ENCODE peak calls at places on chromosomes 2 and 18, in eight cellular contexts. A is fibroblast of lung, P is adrenal gland, W is SK-N-SH, G is left lung, J is heart right ventricle, R is uterus, O is keratinocyte. B is an unnamed sample. For H3K4me1, the result is how much of the 10 kb centered on the place peaks cover.

GRCh38 chr2:238967978-238968360 is 120.1 kb downstream of the TWIST2 start:
- DNase-seq in W (no peak), R (no peak), G (no peak), A (no peak), P (no peak), O (no peak), J (no peak), B (no peak)

GRCh38 chr2:8424997-8425900 is 256.6 kb upstream of the ID2 start:
- DNase-seq in G (no peak), A (no peak), O (no peak), W (no peak), J (no peak), P (no peak), R (no peak), B (no peak)

GRCh38 chr18:26487437-26487836 is 60.9 kb downstream of the KCTD1 start:
- DNase-seq in G (no peak), A (peak), O (peak), P (no peak), R (no peak), J (no peak), W (no peak), B (no peak)

GRCh38 chr2:230893338-230893737 is 28.6 kb downstream of the ITM2C start:
- DNase-seq in J (no peak), R (no peak), G (no peak), P (no peak), A (no peak), W (peak), O (no peak), B (no peak)

GRCh38 chr2:27702302-27702701 is 38.6 kb downstream of the SLC4A1AP start:
- DNase-seq in R (no peak), P (no peak), G (no peak), J (no peak), W (no peak), O (no peak), A (no peak), B (no peak)

GRCh38 chr2:38982497-38982896 is 92.8 kb downstream of the ARHGEF33 start:
- DNase-seq in O (no peak), P (no peak), W (no peak), G (no peak), A (no peak), R (no peak), J (no peak), B (no peak)

GRCh38 chr2:122737429-122738077 is 982.1 kb downstream of the TSN start:
- DNase-seq in J (no peak), O (no peak), W (no peak), A (peak), R (no peak), P (no peak), G (no peak), B (no peak)

GRCh38 chr2:52558265-52558664 is 1209.3 kb upstream of the CHAC2 start:
- DNase-seq in J (no peak), W (no peak), P (no peak), R (no peak), G (no peak), O (no peak), A (no peak), B (no peak)

GRCh38 chr2:156343096-156343939 is 10.8 kb upstream of the NR4A2 start:
- DNase-seq in G (no peak), R (no peak), P (no peak), W (no peak), J (no peak), A (no peak), O (no peak), B (no peak)

GRCh38 chr2:105127288-105127915 is 89.5 kb downstream of the MRPS9 start:
- DNase-seq in J (no peak), A (no peak), W (no peak), G (no peak), P (no peak), R (no peak), O (no peak), B (no peak)

GRCh38 chr18:4455113-4455811 is at the start of gene DLGAP1:
- DNase-seq in P (peak), O (no peak), W (peak), G (peak), J (no peak), R (no peak), A (peak), B (peak)
- TF ChIP-seq CTCF in P (no peak), O (no peak), W (no peak), G (no peak), J (no peak), R (no peak), A (no peak), B (no peak)

DNA sequence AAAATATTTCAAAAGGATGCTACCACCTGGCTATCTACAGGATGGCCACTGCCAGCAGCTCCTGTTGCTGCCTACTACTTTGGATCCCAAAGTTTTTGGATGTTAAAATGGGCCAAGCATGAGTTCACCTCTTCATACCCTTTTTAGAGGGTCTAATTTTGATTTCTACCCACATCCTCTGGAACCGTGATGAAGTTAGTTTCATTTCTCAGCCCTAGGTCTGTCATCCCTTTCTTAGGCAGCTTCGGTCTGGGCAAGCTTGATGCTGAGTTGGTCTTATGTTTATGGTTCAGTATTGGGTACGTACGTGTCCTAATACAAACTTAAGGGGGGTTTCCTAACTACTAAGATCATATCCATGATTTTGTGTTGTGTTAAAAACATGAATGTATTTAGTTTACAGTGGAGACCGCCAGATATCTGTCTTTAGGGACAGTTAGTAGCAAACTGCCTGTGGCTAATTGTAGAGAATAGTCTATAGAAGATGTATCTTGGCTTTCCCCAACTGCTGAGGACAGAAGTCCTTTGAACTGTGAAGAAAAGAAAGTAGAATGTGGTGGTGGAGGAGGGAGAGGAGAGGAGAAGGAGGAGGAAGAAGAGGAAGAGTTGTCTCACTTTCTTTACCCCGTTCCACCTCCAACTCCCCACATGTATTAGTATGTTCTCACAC is 184.9 kb downstream of the UBE2E3 start:
- DNase-seq in R (no peak), G (no peak), J (no peak), O (no peak), P (no peak), A (no peak), W (no peak), B (no peak)
- H3K27ac ChIP-seq in R (no peak), G (no peak), J (no peak), O (no peak), P (no peak), A (no peak), W (no peak), B (no peak)

DNA sequence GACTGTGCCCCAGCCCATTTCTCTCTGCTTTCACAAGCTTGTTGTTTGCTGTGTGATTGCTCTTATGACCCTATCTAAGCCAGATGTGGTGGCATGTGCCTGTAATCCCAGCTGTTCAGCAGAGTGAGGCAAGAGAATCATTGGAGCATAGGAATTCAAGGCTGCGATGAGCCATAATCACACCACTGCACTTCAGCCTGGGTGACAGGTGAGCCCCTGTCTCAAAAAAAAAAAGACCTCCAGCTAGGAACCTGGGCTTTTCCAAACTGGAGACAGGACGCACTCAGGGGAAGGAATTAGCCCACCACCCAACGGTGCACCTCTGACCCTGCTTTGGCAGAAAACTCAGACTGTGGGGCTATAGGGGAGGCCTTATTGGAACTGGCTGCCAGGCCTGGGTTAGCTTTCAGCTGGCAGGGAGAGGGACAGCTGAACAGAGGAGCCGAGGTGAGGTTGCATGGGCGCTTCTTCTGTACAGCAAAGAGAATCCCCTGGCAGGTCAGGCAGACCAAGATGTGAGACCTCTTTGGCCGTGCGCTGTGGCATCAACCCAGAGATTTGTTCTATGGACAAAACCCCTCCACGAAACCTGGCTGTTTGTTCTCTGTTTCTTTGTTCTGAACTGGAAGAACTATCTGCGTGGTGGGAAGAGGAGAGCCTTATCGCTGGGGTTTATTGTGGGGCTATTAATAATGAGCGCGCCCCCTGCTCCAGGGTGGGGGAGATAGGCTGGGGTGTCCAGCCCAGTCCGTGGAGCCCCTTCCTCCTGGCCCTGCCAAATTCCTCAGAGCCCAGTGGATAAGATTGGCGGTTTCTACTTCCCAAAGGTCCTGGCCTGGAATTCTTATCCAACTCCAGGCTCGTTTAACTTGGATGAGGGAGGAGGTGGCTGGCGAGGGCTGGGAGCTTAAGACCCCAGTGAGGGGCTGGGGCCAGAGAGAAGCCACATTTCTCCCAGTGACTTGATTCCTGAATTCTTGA is 38.8 kb upstream of the SMAD7 start:
- DNase-seq in W (no peak), A (no peak), J (no peak), P (no peak), R (no peak), O (no peak), G (peak), B (no peak)
- H3K4me1 ChIP-seq in W (under half), A (under half), J (half or more), P (under half), R (under half), O (under half), G (under half), B (under half)

DNA sequence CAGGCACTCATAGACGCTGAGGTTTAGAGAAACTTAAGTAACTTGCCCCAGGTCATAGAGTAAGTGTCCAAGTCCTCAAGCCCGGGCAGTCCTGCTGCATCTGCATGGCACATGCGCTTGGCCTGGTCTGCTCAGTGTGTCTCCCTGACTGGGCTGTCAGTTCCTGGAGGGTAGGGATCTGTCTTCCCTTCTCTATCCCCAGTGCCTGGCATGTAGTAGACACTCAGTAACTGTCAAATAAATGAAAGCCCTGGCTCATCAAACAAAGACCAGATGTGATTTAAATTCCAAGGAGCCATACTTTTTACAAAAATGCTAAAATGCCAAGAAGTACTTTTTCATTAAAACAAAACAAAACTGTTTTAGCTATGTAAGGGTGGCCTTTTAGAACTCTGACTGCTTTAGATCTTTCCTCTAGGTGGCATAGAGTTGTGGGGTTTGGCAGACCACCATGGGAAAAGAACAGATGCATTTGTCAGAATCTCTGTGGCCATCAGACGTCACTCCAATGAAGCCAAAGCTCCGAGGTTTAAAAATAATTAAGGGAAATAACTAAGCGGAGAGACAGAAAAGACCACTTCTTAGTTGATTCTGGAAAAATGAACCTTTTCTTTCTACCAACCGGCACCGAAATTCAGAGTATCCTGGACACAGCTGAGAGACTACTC is 34.0 kb downstream of the EPAS1 start:
- DNase-seq in O (no peak), J (no peak), R (no peak), P (no peak), W (peak), G (no peak), A (peak), B (no peak)
- TF ChIP-seq CTCF in O (no peak), J (no peak), R (no peak), P (no peak), W (peak), G (no peak), A (no peak), B (no peak)